ENCODE peak calls at places on chromosomes 3 and 15, in five cellular contexts. Y, L, A, K and O are unnamed samples.

GRCh38 chr3:83193526-83193925 is 1432.1 kb upstream of the GBE1 start:
- DNase-seq in K (no peak), L (no peak), A (no peak), Y (no peak), O (no peak)

GRCh38 chr15:70066422-70066821 is 31.3 kb downstream of the TLE3 start:
- DNase-seq in L (no peak), K (peak), A (no peak), Y (no peak), O (no peak)

GRCh38 chr3:37594873-37595783 is 266.6 kb upstream of the CTDSPL start:
- DNase-seq in A (no peak), L (no peak), K (no peak), Y (no peak), O (no peak)

GRCh38 chr3:155312781-155313180 is 19.3 kb upstream of the STRIT1 start:
- DNase-seq in A (no peak), Y (no peak), K (peak), L (no peak), O (no peak)

GRCh38 chr15:57054351-57054750 is 135.9 kb downstream of the TCF12 start:
- DNase-seq in K (no peak), Y (no peak), L (no peak), A (no peak), O (no peak)

GRCh38 chr15:73052679-73053397 is 575 bp downstream of the NEO1 start:
- DNase-seq in K (peak), Y (peak), A (peak), L (peak), O (peak)

GRCh38 chr3:154862265-154862664 is 217.9 kb upstream of the MME start:
- DNase-seq in L (no peak), Y (no peak), A (no peak), K (peak), O (peak)

GRCh38 chr3:46714728-46715506 is 2.8 kb downstream of the PRSS50 start:
- DNase-seq in K (no peak), L (no peak), A (no peak), Y (no peak), O (no peak)

GRCh38 chr3:46981932-46982471 is 2.5 kb downstream of the NBEAL2 start:
- DNase-seq in Y (peak), A (no peak), L (no peak), K (no peak), O (no peak)

GRCh38 chr15:99707481-99708270 is 25.6 kb downstream of the LYSMD4 start:
- DNase-seq in L (no peak), Y (no peak), A (no peak), K (peak), O (no peak)

GRCh38 chr3:176663819-176664218 is 533.5 kb downstream of the TBL1XR1 start:
- DNase-seq in L (no peak), A (no peak), Y (peak), K (peak), O (no peak)

GRCh38 chr3:112604536-112604935 is 36.4 kb downstream of the CCDC80 start:
- DNase-seq in A (no peak), K (peak), L (no peak), Y (peak), O (no peak)

GRCh38 chr15:40766906-40767837 is 2.6 kb upstream of the C15orf62 start:
- DNase-seq in Y (peak), L (no peak), A (no peak), K (no peak), O (no peak)

GRCh38 chr15:75107905-75108838 is 84.8 kb downstream of the PPCDC start:
- DNase-seq in Y (peak), K (peak), L (peak), A (peak), O (no peak)

GRCh38 chr3:112974894-112975293 is at the start of gene CD200R1:
- DNase-seq in L (no peak), K (no peak), Y (no peak), A (no peak), O (no peak)